ENCODE peak calls at places on chromosomes 7 and 10, in nine cellular contexts. O, S, H, Z, U, N, Y, J and I are unnamed samples. For H3K4me1 and H3K27me3, the result is how much of the 10 kb centered on the place peaks cover.

GRCh38 chr7:117950601-117951278 is 77.5 kb upstream of the CTTNBP2 start:
- DNase-seq in O (no peak), S (no peak), H (no peak), Z (no peak), U (no peak), N (no peak), Y (no peak), J (no peak), I (no peak)

GRCh38 chr10:67788028-67788886 is 49.7 kb downstream of the DNAJC12 start:
- DNase-seq in O (peak), S (peak), H (peak), Z (no peak), U (peak), N (peak), Y (peak), J (peak), I (peak)

GRCh38 chr10:126225672-126226007 is 162.6 kb downstream of the ADAM12 start:
- DNase-seq in O (no peak), S (no peak), H (no peak), Z (no peak), U (no peak), N (no peak), Y (peak), J (no peak), I (no peak)

GRCh38 chr7:101804087-101804631 is 13.3 kb upstream of the CUX1 start:
- DNase-seq in O (no peak), S (no peak), H (peak), Z (peak), U (peak), N (no peak), Y (no peak), J (no peak), I (no peak)

GRCh38 chr7:158473238-158473637 is 114.4 kb downstream of the PTPRN2 start:
- DNase-seq in O (no peak), S (no peak), H (peak), Z (no peak), U (no peak), N (no peak), Y (no peak), J (no peak), I (no peak)

GRCh38 chr10:1070939-1071338 is 14.8 kb downstream of the WDR37 start:
- DNase-seq in O (peak), S (no peak), H (no peak), Z (no peak), U (peak), N (no peak), Y (no peak), J (no peak), I (no peak)

GRCh38 chr10:89047397-89047796 is 56.8 kb downstream of the FAS start:
- DNase-seq in O (no peak), S (no peak), H (no peak), Z (no peak), U (no peak), N (no peak), Y (no peak), J (no peak), I (peak)

GRCh38 chr7:818031-818699 is 14.1 kb upstream of the SUN1 start:
- DNase-seq in O (peak), S (no peak), H (no peak), Z (peak), U (no peak), N (no peak), Y (no peak), J (no peak), I (no peak)

GRCh38 chr10:44466236-44466635 is 81.3 kb upstream of the CXCL12 start:
- DNase-seq in O (peak), S (no peak), H (no peak), Z (no peak), U (no peak), N (no peak), Y (no peak), J (no peak), I (no peak)

GRCh38 chr7:132028144-132028920 is 471.9 kb upstream of the PODXL start:
- DNase-seq in O (no peak), S (no peak), H (no peak), Z (peak), U (no peak), N (no peak), Y (no peak), J (no peak), I (no peak)

GRCh38 chr7:69534461-69535041 is 63.7 kb upstream of the AUTS2 start:
- DNase-seq in O (no peak), S (no peak), H (peak), Z (no peak), U (peak), N (no peak), Y (peak), J (no peak), I (no peak)

GRCh38 chr7:106039486-106040060 is 72.5 kb downstream of the SYPL1 start:
- DNase-seq in O (peak), S (no peak), H (peak), Z (no peak), U (peak), N (no peak), Y (no peak), J (no peak), I (peak)

GRCh38 chr10:31770307-31770902 is 158.2 kb downstream of the ARHGAP12 start:
- DNase-seq in O (no peak), S (no peak), H (peak), Z (no peak), U (peak), N (peak), Y (no peak), J (peak), I (peak)

GRCh38 chr7:27684491-27684890 is 21.8 kb upstream of the HIBADH start:
- DNase-seq in O (peak), S (no peak), H (no peak), Z (no peak), U (no peak), N (no peak), Y (no peak), J (no peak), I (no peak)

GRCh38 chr7:37349979-37350590 is 98.6 kb downstream of the ELMO1 start:
- DNase-seq in O (no peak), S (no peak), H (no peak), Z (no peak), U (no peak), N (no peak), Y (no peak), J (no peak), I (no peak)

GRCh38 chr7:73823257-73823656 is 7.5 kb upstream of the CLDN4 start:
- DNase-seq in O (no peak), S (no peak), H (no peak), Z (no peak), U (peak), N (no peak), Y (no peak), J (no peak), I (no peak)

GRCh38 chr7:151598045-151598444 is 78.3 kb upstream of the RHEB start:
- DNase-seq in O (peak), S (no peak), H (no peak), Z (peak), U (no peak), N (no peak), Y (no peak), J (no peak), I (peak)

GRCh38 chr7:50210706-50211115 is 93.8 kb upstream of the IKZF1 start:
- DNase-seq in O (no peak), S (no peak), H (no peak), Z (no peak), U (peak), N (no peak), Y (no peak), J (no peak), I (no peak)

GRCh38 chr10:72567884-72568283 is 58.0 kb downstream of the MICU1 start:
- DNase-seq in O (no peak), S (no peak), H (peak), Z (no peak), U (no peak), N (no peak), Y (no peak), J (no peak), I (peak)

GRCh38 chr10:69321037-69321715 is 42.9 kb downstream of the HK1 start:
- DNase-seq in O (no peak), S (no peak), H (no peak), Z (no peak), U (no peak), N (no peak), Y (no peak), J (no peak), I (no peak)

GRCh38 chr7:31855530-31855929 is 168.5 kb downstream of the PPP1R17 start:
- DNase-seq in O (no peak), S (no peak), H (no peak), Z (no peak), U (no peak), N (no peak), Y (no peak), J (no peak), I (no peak)

GRCh38 chr10:82150123-82150900 is 275.3 kb downstream of the NRG3 start:
- DNase-seq in O (peak), S (no peak), H (peak), Z (no peak), U (peak), N (no peak), Y (peak), J (peak), I (peak)

GRCh38 chr7:2798669-2799068 is 45.4 kb downstream of the GNA12 start:
- DNase-seq in O (no peak), S (no peak), H (no peak), Z (no peak), U (no peak), N (no peak), Y (no peak), J (no peak), I (no peak)

GRCh38 chr10:71799112-71799511 is 25.8 kb upstream of the VSIR start:
- DNase-seq in O (no peak), S (no peak), H (no peak), Z (no peak), U (no peak), N (no peak), Y (no peak), J (no peak), I (no peak)

GRCh38 chr10:6298428-6298827 is 95.7 kb downstream of the PFKFB3 start:
- DNase-seq in O (no peak), S (no peak), H (no peak), Z (no peak), U (no peak), N (no peak), Y (no peak), J (no peak), I (no peak)

GRCh38 chr7:2698581-2699288 is 10.7 kb downstream of the AMZ1 start:
- DNase-seq in O (peak), S (no peak), H (no peak), Z (no peak), U (peak), N (peak), Y (no peak), J (no peak), I (no peak)

GRCh38 chr10:124285587-124286527 is 132.9 kb downstream of the OAT start:
- DNase-seq in O (no peak), S (no peak), H (no peak), Z (no peak), U (peak), N (no peak), Y (no peak), J (no peak), I (peak)

GRCh38 chr7:51316262-51316665 is 345 bp downstream of the COBL start:
- DNase-seq in O (no peak), S (no peak), H (no peak), Z (no peak), U (peak), N (no peak), Y (peak), J (peak), I (no peak)

GRCh38 chr7:51314726-51315125 is 1.9 kb downstream of the COBL start:
- DNase-seq in O (no peak), S (no peak), H (no peak), Z (no peak), U (peak), N (no peak), Y (no peak), J (peak), I (no peak)

GRCh38 chr7:51313276-51314035 is 3.2 kb downstream of the COBL start:
- DNase-seq in O (no peak), S (no peak), H (no peak), Z (no peak), U (peak), N (no peak), Y (no peak), J (no peak), I (no peak)

GRCh38 chr7:51315393-51316261 is 982 bp downstream of the COBL start:
- DNase-seq in O (peak), S (no peak), H (peak), Z (peak), U (peak), N (no peak), Y (peak), J (peak), I (no peak)

DNA sequence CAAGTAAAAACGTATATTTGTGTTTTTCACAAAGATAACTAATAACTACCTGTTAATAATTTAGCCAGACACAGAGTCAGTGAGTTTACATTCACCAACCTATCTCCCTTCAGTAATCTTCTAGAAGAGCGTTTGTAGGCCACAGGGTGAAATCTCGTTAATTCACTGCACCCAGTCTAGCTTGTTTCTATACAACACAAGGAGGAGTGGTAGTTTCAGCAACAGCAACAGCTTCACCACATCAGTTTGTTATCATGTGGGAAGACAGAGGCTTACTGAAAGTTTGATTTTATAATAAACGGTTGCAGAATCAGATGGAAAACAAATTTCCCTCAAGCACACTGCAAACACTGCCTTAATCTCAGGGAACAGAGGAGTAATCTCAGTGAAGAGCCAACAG is 2.6 kb downstream of the COBL start:
- DNase-seq in O (no peak), S (no peak), H (no peak), Z (no peak), U (peak), N (no peak), Y (no peak), J (no peak), I (no peak)
- H3K4me1 ChIP-seq in O (under half), S (under half), H (under half), Z (under half), U (under half), N (under half), Y (under half), J (under half), I (under half)

GRCh38 chr10:115092555-115093285 is 445 bp upstream of the ATRNL1 start:
- DNase-seq in O (peak), S (no peak), H (peak), Z (peak), U (peak), N (no peak), Y (peak), J (peak), I (peak)
- H3K27me3 ChIP-seq in O (under half), S (under half), H (half or more), Z (under half), U (half or more), N (under half), Y (under half), J (under half), I (under half)

GRCh38 chr10:97350138-97350537 is 15.6 kb upstream of the FRAT2 start:
- DNase-seq in O (no peak), S (no peak), H (no peak), Z (no peak), U (no peak), N (no peak), Y (no peak), J (no peak), I (no peak)

GRCh38 chr10:97356318-97356914 is 21.9 kb upstream of the FRAT2 start:
- DNase-seq in O (no peak), S (no peak), H (no peak), Z (no peak), U (no peak), N (peak), Y (no peak), J (no peak), I (no peak)

GRCh38 chr10:97356918-97357317 is 22.4 kb upstream of the FRAT2 start:
- DNase-seq in O (no peak), S (no peak), H (no peak), Z (no peak), U (no peak), N (no peak), Y (no peak), J (no peak), I (no peak)

GRCh38 chr10:97355571-97355975 is 21.0 kb upstream of the FRAT2 start:
- DNase-seq in O (no peak), S (peak), H (peak), Z (no peak), U (peak), N (peak), Y (peak), J (peak), I (peak)

GRCh38 chr10:97353945-97354344 is 19.4 kb upstream of the FRAT2 start:
- DNase-seq in O (no peak), S (no peak), H (no peak), Z (no peak), U (no peak), N (no peak), Y (no peak), J (no peak), I (no peak)
- TF ChIP-seq CTCF in O (no peak), S (no peak), H (no peak), Z (no peak), U (no peak), N (no peak), Y (no peak), J (no peak), I (no peak)

GRCh38 chr10:61835909-61836232 is 65.6 kb upstream of the ARID5B start:
- DNase-seq in O (peak), S (no peak), H (no peak), Z (peak), U (no peak), N (no peak), Y (no peak), J (no peak), I (no peak)

GRCh38 chr10:61836888-61837747 is 64.4 kb upstream of the ARID5B start:
- DNase-seq in O (peak), S (no peak), H (no peak), Z (peak), U (no peak), N (no peak), Y (no peak), J (no peak), I (no peak)

GRCh38 chr10:61839911-61840310 is 61.6 kb upstream of the ARID5B start:
- DNase-seq in O (no peak), S (no peak), H (no peak), Z (no peak), U (no peak), N (no peak), Y (no peak), J (no peak), I (no peak)

GRCh38 chr10:61836233-61836887 is 65.1 kb upstream of the ARID5B start:
- DNase-seq in O (peak), S (no peak), H (no peak), Z (no peak), U (no peak), N (no peak), Y (peak), J (no peak), I (no peak)

GRCh38 chr10:61837748-61838055 is 63.8 kb upstream of the ARID5B start:
- DNase-seq in O (peak), S (no peak), H (no peak), Z (no peak), U (no peak), N (no peak), Y (no peak), J (no peak), I (no peak)
- H3K4me1 ChIP-seq in O (under half), S (under half), H (under half), Z (under half), U (under half), N (under half), Y (under half), J (half or more), I (under half)